ENCODE peak calls at places on chromosome 12, in ten cellular contexts. One of them, this sample, is unnamed.

GRCh38 chr12:104958009-104958945 is at the start of gene SLC41A2:
- DNase-seq in GM12891: peak
- DNase-seq in activated CD4-positive, CD25-positive, alpha-beta regulatory T cell: peak
- DNase-seq in choroid plexus epithelial cell: peak
- DNase-seq in Daoy: peak
- DNase-seq in adrenal gland: peak
- DNase-seq in A549: peak
- DNase-seq in stimulated activated CD8-positive, alpha-beta memory T cell treated with anti-CD3 and anti-CD28 coated beads, Interleukin-4, amount 100 ng/mL, for 4 hours: peak
- DNase-seq in AG10803: peak
- DNase-seq in naive thymus-derived CD4-positive, alpha-beta T cell: peak
- DNase-seq in this sample: peak

GRCh38 chr12:88468546-88468945 is 111.7 kb downstream of the KITLG start:
- DNase-seq in GM12891: no peak
- DNase-seq in choroid plexus epithelial cell: no peak
- DNase-seq in A549: no peak
- DNase-seq in naive thymus-derived CD4-positive, alpha-beta T cell: no peak
- DNase-seq in activated CD4-positive, CD25-positive, alpha-beta regulatory T cell: no peak
- DNase-seq in stimulated activated CD8-positive, alpha-beta memory T cell treated with anti-CD3 and anti-CD28 coated beads, Interleukin-4, amount 100 ng/mL, for 4 hours: no peak
- DNase-seq in adrenal gland: no peak
- DNase-seq in AG10803: peak
- DNase-seq in Daoy: no peak
- DNase-seq in this sample: no peak

GRCh38 chr12:92493816-92494215 is 209.0 kb upstream of the PLEKHG7 start:
- DNase-seq in A549: no peak
- DNase-seq in naive thymus-derived CD4-positive, alpha-beta T cell: no peak
- DNase-seq in choroid plexus epithelial cell: no peak
- DNase-seq in activated CD4-positive, CD25-positive, alpha-beta regulatory T cell: no peak
- DNase-seq in Daoy: no peak
- DNase-seq in AG10803: peak
- DNase-seq in GM12891: no peak
- DNase-seq in adrenal gland: no peak
- DNase-seq in stimulated activated CD8-positive, alpha-beta memory T cell treated with anti-CD3 and anti-CD28 coated beads, Interleukin-4, amount 100 ng/mL, for 4 hours: no peak
- DNase-seq in this sample: no peak

GRCh38 chr12:55736780-55737580 is 5.9 kb upstream of the GDF11 start:
- DNase-seq in Daoy: peak
- DNase-seq in A549: peak
- DNase-seq in GM12891: no peak
- DNase-seq in stimulated activated CD8-positive, alpha-beta memory T cell treated with anti-CD3 and anti-CD28 coated beads, Interleukin-4, amount 100 ng/mL, for 4 hours: no peak
- DNase-seq in AG10803: peak
- DNase-seq in choroid plexus epithelial cell: peak
- DNase-seq in adrenal gland: peak
- DNase-seq in naive thymus-derived CD4-positive, alpha-beta T cell: peak
- DNase-seq in activated CD4-positive, CD25-positive, alpha-beta regulatory T cell: no peak
- DNase-seq in this sample: no peak

GRCh38 chr12:89831696-89832095 is 123.1 kb upstream of the ATP2B1 start:
- DNase-seq in GM12891: no peak
- DNase-seq in naive thymus-derived CD4-positive, alpha-beta T cell: no peak
- DNase-seq in stimulated activated CD8-positive, alpha-beta memory T cell treated with anti-CD3 and anti-CD28 coated beads, Interleukin-4, amount 100 ng/mL, for 4 hours: no peak
- DNase-seq in activated CD4-positive, CD25-positive, alpha-beta regulatory T cell: no peak
- DNase-seq in AG10803: no peak
- DNase-seq in A549: no peak
- DNase-seq in Daoy: no peak
- DNase-seq in adrenal gland: no peak
- DNase-seq in choroid plexus epithelial cell: no peak
- DNase-seq in this sample: no peak

GRCh38 chr12:123278150-123278627 is 6.5 kb upstream of the CDK2AP1 start:
- DNase-seq in Daoy: no peak
- DNase-seq in AG10803: no peak
- DNase-seq in adrenal gland: no peak
- DNase-seq in stimulated activated CD8-positive, alpha-beta memory T cell treated with anti-CD3 and anti-CD28 coated beads, Interleukin-4, amount 100 ng/mL, for 4 hours: no peak
- DNase-seq in activated CD4-positive, CD25-positive, alpha-beta regulatory T cell: no peak
- DNase-seq in GM12891: peak
- DNase-seq in naive thymus-derived CD4-positive, alpha-beta T cell: no peak
- DNase-seq in A549: no peak
- DNase-seq in choroid plexus epithelial cell: no peak
- DNase-seq in this sample: no peak

GRCh38 chr12:122062832-122063690 is 15.5 kb upstream of the MLXIP start:
- DNase-seq in adrenal gland: peak
- DNase-seq in choroid plexus epithelial cell: peak
- DNase-seq in naive thymus-derived CD4-positive, alpha-beta T cell: no peak
- DNase-seq in Daoy: peak
- DNase-seq in GM12891: no peak
- DNase-seq in AG10803: peak
- DNase-seq in A549: peak
- DNase-seq in activated CD4-positive, CD25-positive, alpha-beta regulatory T cell: no peak
- DNase-seq in stimulated activated CD8-positive, alpha-beta memory T cell treated with anti-CD3 and anti-CD28 coated beads, Interleukin-4, amount 100 ng/mL, for 4 hours: no peak
- DNase-seq in this sample: peak

GRCh38 chr12:40063424-40063823 is 42.5 kb downstream of the SLC2A13 start:
- DNase-seq in GM12891: no peak
- DNase-seq in A549: no peak
- DNase-seq in choroid plexus epithelial cell: no peak
- DNase-seq in activated CD4-positive, CD25-positive, alpha-beta regulatory T cell: no peak
- DNase-seq in naive thymus-derived CD4-positive, alpha-beta T cell: no peak
- DNase-seq in stimulated activated CD8-positive, alpha-beta memory T cell treated with anti-CD3 and anti-CD28 coated beads, Interleukin-4, amount 100 ng/mL, for 4 hours: no peak
- DNase-seq in AG10803: peak
- DNase-seq in adrenal gland: peak
- DNase-seq in Daoy: peak
- DNase-seq in this sample: no peak

GRCh38 chr12:54981796-54982195 is 2.8 kb downstream of the TESPA1 start:
- DNase-seq in stimulated activated CD8-positive, alpha-beta memory T cell treated with anti-CD3 and anti-CD28 coated beads, Interleukin-4, amount 100 ng/mL, for 4 hours: peak
- DNase-seq in Daoy: no peak
- DNase-seq in choroid plexus epithelial cell: no peak
- DNase-seq in naive thymus-derived CD4-positive, alpha-beta T cell: peak
- DNase-seq in A549: no peak
- DNase-seq in AG10803: no peak
- DNase-seq in GM12891: no peak
- DNase-seq in activated CD4-positive, CD25-positive, alpha-beta regulatory T cell: no peak
- DNase-seq in adrenal gland: no peak
- DNase-seq in this sample: no peak

GRCh38 chr12:109377139-109377685 is 29.5 kb downstream of the MYO1H start:
- DNase-seq in AG10803: no peak
- DNase-seq in stimulated activated CD8-positive, alpha-beta memory T cell treated with anti-CD3 and anti-CD28 coated beads, Interleukin-4, amount 100 ng/mL, for 4 hours: no peak
- DNase-seq in Daoy: no peak
- DNase-seq in A549: no peak
- DNase-seq in adrenal gland: no peak
- DNase-seq in naive thymus-derived CD4-positive, alpha-beta T cell: no peak
- DNase-seq in GM12891: no peak
- DNase-seq in activated CD4-positive, CD25-positive, alpha-beta regulatory T cell: no peak
- DNase-seq in choroid plexus epithelial cell: no peak
- DNase-seq in this sample: no peak

GRCh38 chr12:66533767-66534166 is 145.1 kb downstream of the GRIP1 start:
- DNase-seq in AG10803: no peak
- DNase-seq in A549: no peak
- DNase-seq in GM12891: no peak
- DNase-seq in naive thymus-derived CD4-positive, alpha-beta T cell: no peak
- DNase-seq in stimulated activated CD8-positive, alpha-beta memory T cell treated with anti-CD3 and anti-CD28 coated beads, Interleukin-4, amount 100 ng/mL, for 4 hours: no peak
- DNase-seq in Daoy: no peak
- DNase-seq in choroid plexus epithelial cell: no peak
- DNase-seq in adrenal gland: no peak
- DNase-seq in activated CD4-positive, CD25-positive, alpha-beta regulatory T cell: no peak
- DNase-seq in this sample: no peak

GRCh38 chr12:9123741-9124140 is 8.0 kb upstream of the A2M start:
- DNase-seq in A549: no peak
- DNase-seq in activated CD4-positive, CD25-positive, alpha-beta regulatory T cell: no peak
- DNase-seq in choroid plexus epithelial cell: no peak
- DNase-seq in adrenal gland: no peak
- DNase-seq in Daoy: no peak
- DNase-seq in GM12891: no peak
- DNase-seq in stimulated activated CD8-positive, alpha-beta memory T cell treated with anti-CD3 and anti-CD28 coated beads, Interleukin-4, amount 100 ng/mL, for 4 hours: no peak
- DNase-seq in naive thymus-derived CD4-positive, alpha-beta T cell: no peak
- DNase-seq in AG10803: no peak
- DNase-seq in this sample: no peak

GRCh38 chr12:50066402-50066801 is 9.0 kb downstream of the ASIC1 start:
- DNase-seq in A549: no peak
- DNase-seq in choroid plexus epithelial cell: peak
- DNase-seq in AG10803: peak
- DNase-seq in stimulated activated CD8-positive, alpha-beta memory T cell treated with anti-CD3 and anti-CD28 coated beads, Interleukin-4, amount 100 ng/mL, for 4 hours: no peak
- DNase-seq in Daoy: peak
- DNase-seq in GM12891: no peak
- DNase-seq in activated CD4-positive, CD25-positive, alpha-beta regulatory T cell: no peak
- DNase-seq in adrenal gland: no peak
- DNase-seq in naive thymus-derived CD4-positive, alpha-beta T cell: no peak
- DNase-seq in this sample: peak

GRCh38 chr12:38639625-38640024 is 265.8 kb downstream of the CPNE8 start:
- DNase-seq in naive thymus-derived CD4-positive, alpha-beta T cell: no peak
- DNase-seq in activated CD4-positive, CD25-positive, alpha-beta regulatory T cell: no peak
- DNase-seq in AG10803: no peak
- DNase-seq in stimulated activated CD8-positive, alpha-beta memory T cell treated with anti-CD3 and anti-CD28 coated beads, Interleukin-4, amount 100 ng/mL, for 4 hours: no peak
- DNase-seq in adrenal gland: no peak
- DNase-seq in A549: no peak
- DNase-seq in choroid plexus epithelial cell: no peak
- DNase-seq in GM12891: no peak
- DNase-seq in Daoy: no peak
- DNase-seq in this sample: no peak